ENCODE peak calls at places on chromosomes 1 and 21, in four cellular contexts. F, S, Z and H are unnamed samples. For H3K36me3, the result is how much of the 10 kb centered on the place peaks cover.

GRCh38 chr1:246383217-246383616 is 123.9 kb downstream of the SMYD3 start:
- DNase-seq in F (no peak), S (no peak), Z (no peak), H (no peak)

GRCh38 chr1:116151739-116152576 is 40.8 kb downstream of the MAB21L3 start:
- DNase-seq in F (peak), S (no peak), Z (peak), H (peak)

GRCh38 chr1:72635719-72636118 is 353.4 kb upstream of the NEGR1 start:
- DNase-seq in F (no peak), S (no peak), Z (no peak), H (no peak)

GRCh38 chr1:55088413-55088812 is 49.1 kb downstream of the PCSK9 start:
- DNase-seq in F (no peak), S (no peak), Z (no peak), H (no peak)

GRCh38 chr1:30505853-30506784 is 217.3 kb downstream of the MATN1 start:
- DNase-seq in F (no peak), S (no peak), Z (peak), H (no peak)

GRCh38 chr1:221723018-221723917 is 18.6 kb downstream of the DUSP10 start:
- DNase-seq in F (no peak), S (no peak), Z (no peak), H (no peak)

GRCh38 chr1:23661887-23662286 is 29.7 kb upstream of the RPL11 start:
- DNase-seq in F (no peak), S (no peak), Z (no peak), H (no peak)

GRCh38 chr1:93324486-93325464 is 20.9 kb upstream of the DR1 start:
- DNase-seq in F (no peak), S (no peak), Z (no peak), H (no peak)

GRCh38 chr21:37753122-37753599 is 163.1 kb downstream of the KCNJ6 start:
- DNase-seq in F (no peak), S (no peak), Z (no peak), H (no peak)
- TF ChIP-seq CTCF in F (no peak), S (no peak), Z (no peak), H (no peak)

GRCh38 chr1:212082765-212083406 is 47.3 kb downstream of the DTL start:
- DNase-seq in F (no peak), S (no peak), Z (no peak), H (no peak)
- H3K36me3 ChIP-seq in F (under half), S (under half), Z (half or more), H (under half)

GRCh38 chr1:5967351-5968160 is 24.7 kb downstream of the NPHP4 start:
- DNase-seq in F (peak), S (no peak), Z (no peak), H (no peak)
- H3K4me3 ChIP-seq in F (no peak), S (no peak), Z (no peak), H (no peak)

GRCh38 chr1:166258017-166258416 is 91.2 kb upstream of the FAM78B start:
- DNase-seq in F (no peak), S (no peak), Z (no peak), H (no peak)
- TF ChIP-seq CTCF in F (no peak), S (no peak), Z (peak), H (no peak)

DNA sequence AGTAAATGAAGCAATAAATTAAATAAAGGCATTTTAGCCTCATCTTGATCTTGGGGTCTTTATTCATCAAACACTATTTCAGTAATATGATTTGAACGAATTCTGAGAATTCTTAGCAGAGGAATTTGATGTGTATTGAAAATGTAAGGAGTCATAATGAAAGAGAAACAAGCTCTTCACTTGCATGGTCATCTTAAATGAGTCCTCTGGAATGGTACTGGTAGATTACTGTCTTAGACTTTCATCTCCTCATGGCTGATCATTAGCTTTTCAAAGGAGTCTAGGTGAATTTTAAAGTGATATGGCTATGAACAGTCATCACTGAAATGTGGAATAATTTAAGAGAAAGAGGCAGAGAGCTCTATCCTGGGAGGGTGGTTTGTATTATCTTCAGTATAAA is 30.0 kb downstream of the PRRC2C start:
- DNase-seq in F (no peak), S (no peak), Z (no peak), H (no peak)
- H3K36me3 ChIP-seq in F (half or more), S (under half), Z (half or more), H (under half)

DNA sequence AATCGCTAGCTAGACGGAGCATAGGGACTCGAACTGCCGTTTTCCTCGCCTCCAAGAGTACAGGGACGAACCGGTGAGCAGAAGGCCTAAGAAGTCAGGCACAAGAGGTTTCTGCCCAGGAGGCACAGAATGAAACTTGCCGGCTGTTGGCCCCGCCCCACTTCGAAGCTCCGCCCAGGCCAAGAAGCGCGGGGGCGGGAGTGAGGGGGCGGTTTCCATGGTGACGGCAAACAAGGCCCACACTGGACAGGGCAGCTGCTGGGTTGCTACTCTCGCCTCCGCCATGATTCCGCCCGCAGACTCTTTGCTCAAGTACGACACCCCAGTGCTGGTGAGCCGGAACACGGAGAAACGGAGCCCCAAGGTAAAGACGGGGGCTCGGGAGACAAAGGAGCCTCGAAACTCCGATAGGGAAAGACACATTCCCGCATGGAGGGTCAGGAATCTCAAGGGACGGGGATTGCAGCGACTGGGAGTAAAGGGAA is at the start of gene DNALI1:
- DNase-seq in F (peak), S (peak), Z (peak), H (peak)
- H3K4me3 ChIP-seq in F (peak), S (peak), Z (peak), H (peak)

DNA sequence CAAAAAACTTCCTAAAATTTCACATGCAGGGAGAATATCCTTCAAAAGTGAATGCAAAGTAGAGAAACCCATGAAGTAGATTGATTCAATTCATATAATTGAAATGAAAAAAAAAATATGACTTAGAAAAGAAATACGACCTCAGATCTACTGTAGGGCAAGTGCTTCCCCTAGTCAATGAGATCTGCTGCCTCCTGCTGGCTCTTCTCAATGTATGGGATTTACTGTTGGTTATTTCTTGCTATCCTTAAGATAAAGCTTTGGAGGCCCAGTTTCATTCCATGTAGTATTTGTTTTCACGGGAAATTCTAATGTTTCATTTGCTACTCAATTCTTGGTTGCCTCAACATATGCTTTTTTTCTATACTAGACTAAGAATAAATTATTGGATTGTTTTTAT is 46.2 kb downstream of the ZNF648 start:
- DNase-seq in F (no peak), S (no peak), Z (no peak), H (no peak)
- TF ChIP-seq CTCF in F (peak), S (no peak), Z (peak), H (no peak)

GRCh38 chr1:226634611-226635246 is 86.2 kb downstream of the STUM start:
- DNase-seq in F (no peak), S (no peak), Z (peak), H (peak)
- H3K36me3 ChIP-seq in F (under half), S (under half), Z (under half), H (half or more)

DNA sequence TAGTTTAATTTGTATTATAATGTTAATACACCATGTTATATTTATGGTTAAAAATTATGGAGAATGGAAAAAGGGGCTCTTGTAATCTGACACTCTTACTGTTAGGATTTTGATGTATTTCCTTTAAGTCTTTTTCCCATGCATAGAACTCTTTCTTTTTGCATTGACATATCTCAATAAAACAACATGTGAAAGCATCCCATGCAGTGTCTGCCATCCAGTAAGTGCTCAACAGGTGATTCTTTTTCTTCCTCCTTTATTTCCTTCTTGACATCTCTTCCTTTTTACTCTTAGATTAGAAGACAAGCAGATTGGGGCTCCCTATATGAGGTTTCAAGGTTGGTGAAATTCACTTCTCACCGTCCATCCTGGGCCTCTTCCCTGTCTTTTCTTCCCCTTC is 2.8 kb downstream of the NEXN start:
- DNase-seq in F (no peak), S (no peak), Z (no peak), H (no peak)
- H3K4me3 ChIP-seq in F (peak), S (peak), Z (no peak), H (no peak)